ENCODE peak calls at places on chromosomes 12 and 14, in nine cellular contexts. I, V, O, Q, B, S, A, D and W are unnamed samples.
A peak's percentile ranks its signal among the peaks of the same experiment; 100 is the strongest.

GRCh38 chr12:52789637-52790426 is 6.1 kb downstream of the KRT3 start:
- DNase-seq in S (no peak), O (no peak), Q (peak; percentile 22), A (no peak), V (peak; percentile 66), I (no peak), B (peak; percentile 86), D (no peak), W (no peak)

GRCh38 chr12:49223122-49223521 is 34.2 kb upstream of the TUBA1A start:
- DNase-seq in V (no peak), Q (no peak), D (no peak), S (no peak), I (no peak), O (no peak), A (no peak), B (no peak), W (no peak)

GRCh38 chr14:24232645-24233537 is at the start of gene GMPR2:
- DNase-seq in Q (peak; percentile 94), V (peak; percentile 95), B (peak; percentile 67), O (peak; percentile 75), A (no peak), I (no peak), S (no peak), D (no peak), W (no peak)

GRCh38 chr12:45419317-45419716 is 203.4 kb downstream of the ANO6 start:
- DNase-seq in B (no peak), A (no peak), D (no peak), V (no peak), I (no peak), S (no peak), Q (no peak), O (no peak), W (no peak)

GRCh38 chr12:129074379-129074778 is 221.1 kb downstream of the GLT1D1 start:
- DNase-seq in B (no peak), D (no peak), I (no peak), V (no peak), A (no peak), S (no peak), Q (no peak), O (no peak), W (no peak)

GRCh38 chr12:103314786-103315185 is 181.0 kb downstream of the C12orf42 start:
- DNase-seq in B (no peak), A (no peak), V (no peak), D (no peak), Q (no peak), O (no peak), S (no peak), I (no peak), W (no peak)

GRCh38 chr12:51971679-51972423 is 20.4 kb downstream of the ACVR1B start:
- DNase-seq in B (no peak), S (no peak), A (no peak), Q (no peak), D (no peak), I (no peak), O (no peak), V (no peak), W (no peak)

GRCh38 chr14:68893566-68893965 is 85.5 kb downstream of the ACTN1 start:
- DNase-seq in Q (no peak), I (no peak), V (no peak), B (no peak), O (no peak), S (no peak), A (no peak), D (no peak), W (peak; percentile 69)

GRCh38 chr12:108313609-108314331 is 25.3 kb downstream of the CMKLR1 start:
- DNase-seq in S (no peak), Q (no peak), V (peak; percentile 80), D (no peak), I (no peak), B (peak; percentile 56), O (peak; percentile 59), A (no peak), W (no peak)

GRCh38 chr12:65123435-65124063 is 2.4 kb upstream of the WIF1 start:
- DNase-seq in D (no peak), S (no peak), B (no peak), Q (peak; percentile 67), A (peak; percentile 8), V (no peak), O (no peak), I (no peak), W (no peak)

GRCh38 chr14:55572578-55572977 is 7.4 kb upstream of the KTN1 start:
- DNase-seq in A (no peak), Q (no peak), B (peak; percentile 24), D (no peak), I (no peak), S (no peak), O (no peak), V (no peak), W (no peak)

GRCh38 chr12:65943388-65944137 is 119.3 kb downstream of the HMGA2 start:
- DNase-seq in I (no peak), B (no peak), Q (peak; percentile 48), D (no peak), A (no peak), O (no peak), V (no peak), S (no peak), W (no peak)

GRCh38 chr14:94779713-94780112 is 9.8 kb upstream of the GSC start:
- DNase-seq in O (no peak), V (no peak), B (no peak), D (no peak), I (no peak), S (no peak), A (no peak), Q (no peak), W (no peak)

GRCh38 chr12:95976416-95976832 is 19.7 kb downstream of the HAL start:
- DNase-seq in S (no peak), O (no peak), B (no peak), V (no peak), Q (no peak), A (no peak), I (no peak), D (no peak), W (no peak)

GRCh38 chr14:22007278-22008097 is 333.9 kb upstream of the OR4E1 start:
- DNase-seq in B (no peak), Q (no peak), I (no peak), A (no peak), D (no peak), O (no peak), V (no peak), S (no peak), W (no peak)

GRCh38 chr12:125503128-125503527 is 437.9 kb downstream of the AACS start:
- DNase-seq in I (no peak), V (no peak), B (no peak), O (no peak), S (no peak), A (no peak), Q (no peak), D (no peak), W (no peak)

DNA sequence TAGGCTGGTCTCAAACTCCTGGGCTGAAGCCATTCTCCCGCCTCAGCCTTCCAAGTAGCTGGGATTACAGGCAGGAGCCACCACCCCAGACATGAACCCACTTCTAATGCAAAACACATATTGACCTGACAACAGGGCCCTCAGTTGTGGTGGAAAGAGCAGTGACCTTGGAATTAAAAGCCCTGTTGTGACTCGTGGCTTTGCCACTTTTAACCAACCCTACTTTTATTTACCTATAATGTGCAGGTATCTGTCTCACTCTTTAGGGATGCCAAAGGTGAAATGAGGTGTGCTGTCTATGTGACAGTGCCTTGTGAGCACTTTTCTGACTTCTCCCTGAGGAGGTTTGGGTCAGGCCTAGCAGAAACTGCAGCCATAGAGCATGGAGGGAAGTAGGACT is 132.8 kb upstream of the DNM1L start:
- DNase-seq in I (no peak), A (no peak), V (no peak), B (no peak), S (no peak), Q (no peak), O (no peak), D (no peak), W (no peak)
- H3K4me1 ChIP-seq in I (peaks cover 79% of the 10 kb centered on the region), A (no peaks in the 10 kb centered on the region), V (peaks cover 36% of the 10 kb centered on the region), B (no peaks in the 10 kb centered on the region), S (no peaks in the 10 kb centered on the region), Q (peaks cover 42% of the 10 kb centered on the region), O (peaks cover 63% of the 10 kb centered on the region), D (no peaks in the 10 kb centered on the region), W (peaks cover 17% of the 10 kb centered on the region)

GRCh38 chr14:96249016-96249415 is 7.0 kb upstream of the BDKRB1 start:
- DNase-seq in S (no peak), D (no peak), I (no peak), V (no peak), Q (no peak), B (no peak), A (no peak), O (no peak), W (peak; percentile 90)
- TF ChIP-seq POLR2AphosphoS5 in S (no peak), D (no peak), I (peak; percentile 46), V (no peak), Q (no peak), B (no peak), A (no peak), O (peak; percentile 60), W (peak; percentile 82)

GRCh38 chr12:106985479-106985878 is 1.5 kb downstream of the MTERF2 start:
- DNase-seq in O (no peak), Q (no peak), D (no peak), I (no peak), V (no peak), A (no peak), B (peak; percentile 34), S (no peak), W (no peak)
- H3K4me3 ChIP-seq in O (peak overlapping the region; percentile 77), Q (no peak overlapping the region), D (no peak overlapping the region), I (no peak overlapping the region), V (no peak overlapping the region), A (no peak overlapping the region), B (peak overlapping the region; percentile 64), S (no peak overlapping the region), W (peak overlapping the region; percentile 70)

GRCh38 chr12:120834489-120835303 is 69.5 kb downstream of the SPPL3 start:
- DNase-seq in O (no peak), V (no peak), Q (no peak), I (no peak), D (no peak), B (no peak), A (no peak), S (no peak), W (no peak)
- H3K4me1 ChIP-seq in O (peaks cover 34% of the 10 kb centered on the region), V (peaks cover 63% of the 10 kb centered on the region), Q (peaks cover 12% of the 10 kb centered on the region), I (peaks cover 66% of the 10 kb centered on the region), D (peaks cover 10% of the 10 kb centered on the region), B (peaks cover 13% of the 10 kb centered on the region), A (peaks cover 56% of the 10 kb centered on the region), S (no peaks in the 10 kb centered on the region), W (peaks cover 77% of the 10 kb centered on the region)

GRCh38 chr14:76152333-76152681 is 585 bp downstream of the GPATCH2L start:
- DNase-seq in A (peak; percentile 40), Q (peak; percentile 76), V (peak; percentile 90), D (peak; percentile 37), I (no peak), B (peak; percentile 77), S (peak; percentile 29), O (peak; percentile 80), W (peak; percentile 82)
- TF ChIP-seq POLR2AphosphoS5 in A (peak; percentile 60), Q (no peak), V (no peak), D (no peak), I (no peak), B (no peak), S (no peak), O (no peak), W (no peak)